ENCODE peak calls at places on chromosomes 6 and 20, in ten cellular contexts. One of them, this sample, is unnamed. For H3K4me1, the result is how much of the 10 kb centered on the place peaks cover.

GRCh38 chr6:106083618-106084017 is 2.5 kb upstream of the PRDM1 start:
- DNase-seq in SK-N-SH: no peak
- DNase-seq in IMR-90: no peak
- DNase-seq in ovary: no peak
- DNase-seq in GM23248: peak
- DNase-seq in lower lobe of right lung: no peak
- DNase-seq in heart left ventricle: no peak
- DNase-seq in colonic mucosa: no peak
- DNase-seq in heart right ventricle: no peak
- DNase-seq in cardiac muscle cell: no peak
- DNase-seq in this sample: no peak

GRCh38 chr20:52936368-52936986 is 35.7 kb upstream of the TSHZ2 start:
- DNase-seq in SK-N-SH: no peak
- DNase-seq in IMR-90: no peak
- DNase-seq in ovary: no peak
- DNase-seq in GM23248: peak
- DNase-seq in lower lobe of right lung: no peak
- DNase-seq in heart left ventricle: no peak
- DNase-seq in colonic mucosa: no peak
- DNase-seq in heart right ventricle: no peak
- DNase-seq in cardiac muscle cell: no peak
- DNase-seq in this sample: no peak

GRCh38 chr6:154539593-154540269 is 29.2 kb upstream of the CNKSR3 start:
- DNase-seq in SK-N-SH: no peak
- DNase-seq in IMR-90: no peak
- DNase-seq in ovary: no peak
- DNase-seq in GM23248: no peak
- DNase-seq in lower lobe of right lung: no peak
- DNase-seq in heart left ventricle: no peak
- DNase-seq in colonic mucosa: no peak
- DNase-seq in heart right ventricle: no peak
- DNase-seq in cardiac muscle cell: no peak
- DNase-seq in this sample: no peak

GRCh38 chr6:124057448-124057847 is 253.8 kb downstream of the NKAIN2 start:
- DNase-seq in SK-N-SH: no peak
- DNase-seq in IMR-90: no peak
- DNase-seq in ovary: no peak
- DNase-seq in GM23248: no peak
- DNase-seq in lower lobe of right lung: no peak
- DNase-seq in heart left ventricle: no peak
- DNase-seq in colonic mucosa: no peak
- DNase-seq in heart right ventricle: no peak
- DNase-seq in cardiac muscle cell: no peak
- DNase-seq in this sample: no peak

GRCh38 chr6:29953001-29953436 is 10.7 kb downstream of the HLA-A start:
- DNase-seq in SK-N-SH: no peak
- DNase-seq in IMR-90: peak
- DNase-seq in ovary: no peak
- DNase-seq in GM23248: peak
- DNase-seq in lower lobe of right lung: no peak
- DNase-seq in heart left ventricle: peak
- DNase-seq in colonic mucosa: no peak
- DNase-seq in heart right ventricle: peak
- DNase-seq in cardiac muscle cell: peak
- DNase-seq in this sample: no peak

GRCh38 chr20:41255655-41256054 is 61.9 kb downstream of the ZHX3 start:
- DNase-seq in SK-N-SH: no peak
- DNase-seq in IMR-90: no peak
- DNase-seq in ovary: no peak
- DNase-seq in GM23248: no peak
- DNase-seq in lower lobe of right lung: no peak
- DNase-seq in heart left ventricle: no peak
- DNase-seq in colonic mucosa: no peak
- DNase-seq in heart right ventricle: no peak
- DNase-seq in cardiac muscle cell: no peak
- DNase-seq in this sample: no peak

GRCh38 chr20:2729791-2730190 is 37.2 kb downstream of the EBF4 start:
- DNase-seq in SK-N-SH: peak
- DNase-seq in IMR-90: peak
- DNase-seq in ovary: no peak
- DNase-seq in GM23248: peak
- DNase-seq in lower lobe of right lung: no peak
- DNase-seq in heart left ventricle: no peak
- DNase-seq in colonic mucosa: no peak
- DNase-seq in heart right ventricle: no peak
- DNase-seq in cardiac muscle cell: no peak
- DNase-seq in this sample: no peak

GRCh38 chr20:401682-402495 is 6.2 kb upstream of the RBCK1 start:
- DNase-seq in SK-N-SH: no peak
- DNase-seq in IMR-90: peak
- DNase-seq in ovary: no peak
- DNase-seq in GM23248: peak
- DNase-seq in lower lobe of right lung: no peak
- DNase-seq in heart left ventricle: no peak
- DNase-seq in colonic mucosa: peak
- DNase-seq in heart right ventricle: no peak
- DNase-seq in cardiac muscle cell: no peak
- DNase-seq in this sample: peak

GRCh38 chr20:1537731-1538058 is 19.8 kb downstream of the SIRPD start:
- DNase-seq in SK-N-SH: no peak
- DNase-seq in IMR-90: no peak
- DNase-seq in ovary: no peak
- DNase-seq in GM23248: no peak
- DNase-seq in lower lobe of right lung: peak
- DNase-seq in heart left ventricle: peak
- DNase-seq in colonic mucosa: peak
- DNase-seq in heart right ventricle: peak
- DNase-seq in cardiac muscle cell: no peak
- DNase-seq in this sample: no peak

GRCh38 chr6:157652601-157653363 is 170.3 kb upstream of the SNX9 start:
- DNase-seq in SK-N-SH: no peak
- DNase-seq in IMR-90: no peak
- DNase-seq in ovary: no peak
- DNase-seq in GM23248: no peak
- DNase-seq in lower lobe of right lung: no peak
- DNase-seq in heart left ventricle: no peak
- DNase-seq in colonic mucosa: no peak
- DNase-seq in heart right ventricle: no peak
- DNase-seq in cardiac muscle cell: no peak
- DNase-seq in this sample: no peak

GRCh38 chr6:152112503-152113261 is 305.2 kb downstream of the ESR1 start:
- DNase-seq in SK-N-SH: no peak
- DNase-seq in IMR-90: no peak
- DNase-seq in ovary: no peak
- DNase-seq in GM23248: no peak
- DNase-seq in lower lobe of right lung: peak
- DNase-seq in heart left ventricle: peak
- DNase-seq in colonic mucosa: peak
- DNase-seq in heart right ventricle: peak
- DNase-seq in cardiac muscle cell: no peak
- DNase-seq in this sample: no peak
- H3K27ac ChIP-seq in SK-N-SH: no peak
- H3K27ac ChIP-seq in IMR-90: no peak
- H3K27ac ChIP-seq in ovary: no peak
- H3K27ac ChIP-seq in GM23248: no peak
- H3K27ac ChIP-seq in lower lobe of right lung: peak
- H3K27ac ChIP-seq in heart left ventricle: peak
- H3K27ac ChIP-seq in colonic mucosa: no peak
- H3K27ac ChIP-seq in heart right ventricle: peak
- H3K27ac ChIP-seq in cardiac muscle cell: no peak
- H3K27ac ChIP-seq in this sample: no peak

GRCh38 chr6:90586675-90587638 is at the start of gene MAP3K7:
- DNase-seq in SK-N-SH: peak
- DNase-seq in IMR-90: peak
- DNase-seq in ovary: peak
- DNase-seq in GM23248: peak
- DNase-seq in lower lobe of right lung: peak
- DNase-seq in heart left ventricle: peak
- DNase-seq in colonic mucosa: peak
- DNase-seq in heart right ventricle: peak
- DNase-seq in cardiac muscle cell: peak
- DNase-seq in this sample: peak

GRCh38 chr6:90583783-90584481 is 2.9 kb downstream of the MAP3K7 start:
- DNase-seq in SK-N-SH: no peak
- DNase-seq in IMR-90: no peak
- DNase-seq in ovary: no peak
- DNase-seq in GM23248: no peak
- DNase-seq in lower lobe of right lung: no peak
- DNase-seq in heart left ventricle: no peak
- DNase-seq in colonic mucosa: no peak
- DNase-seq in heart right ventricle: no peak
- DNase-seq in cardiac muscle cell: no peak
- DNase-seq in this sample: no peak

GRCh38 chr6:90578894-90579549 is 7.8 kb downstream of the MAP3K7 start:
- DNase-seq in SK-N-SH: no peak
- DNase-seq in IMR-90: no peak
- DNase-seq in ovary: no peak
- DNase-seq in GM23248: no peak
- DNase-seq in lower lobe of right lung: no peak
- DNase-seq in heart left ventricle: no peak
- DNase-seq in colonic mucosa: no peak
- DNase-seq in heart right ventricle: no peak
- DNase-seq in cardiac muscle cell: peak
- DNase-seq in this sample: no peak

GRCh38 chr6:90583179-90583578 is 3.7 kb downstream of the MAP3K7 start:
- DNase-seq in SK-N-SH: no peak
- DNase-seq in IMR-90: peak
- DNase-seq in ovary: no peak
- DNase-seq in GM23248: peak
- DNase-seq in lower lobe of right lung: no peak
- DNase-seq in heart left ventricle: no peak
- DNase-seq in colonic mucosa: no peak
- DNase-seq in heart right ventricle: no peak
- DNase-seq in cardiac muscle cell: no peak
- DNase-seq in this sample: no peak

DNA sequence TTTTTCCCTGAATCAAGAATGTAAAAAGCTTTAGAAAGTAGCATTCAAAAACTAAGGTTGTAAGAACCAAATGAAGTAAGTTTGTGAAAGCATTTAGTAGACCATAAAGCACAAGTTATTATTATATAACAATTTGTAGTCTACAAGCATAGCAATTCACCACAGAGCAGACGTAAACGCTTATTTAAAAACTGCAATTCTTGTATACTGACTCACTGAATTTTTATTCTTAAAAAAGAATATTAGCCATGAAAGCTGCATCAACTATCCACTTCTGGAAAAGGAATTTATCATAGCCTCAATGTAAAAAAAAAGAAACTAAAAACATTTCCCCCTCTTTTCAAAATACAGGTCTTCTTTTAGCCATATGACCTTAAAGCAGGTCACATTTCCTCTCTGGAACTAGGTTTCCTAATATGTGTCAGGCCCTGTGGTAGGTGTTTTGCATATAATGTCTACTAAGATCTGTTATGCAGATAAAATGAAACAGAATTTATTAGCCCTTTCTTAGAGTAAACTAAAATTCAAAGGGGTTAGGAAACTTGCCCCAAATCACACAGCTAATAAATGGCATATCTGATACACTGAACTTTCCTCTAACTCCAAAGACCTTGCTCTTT is 2.1 kb downstream of the MAP3K7 start:
- DNase-seq in SK-N-SH: no peak
- DNase-seq in IMR-90: peak
- DNase-seq in ovary: no peak
- DNase-seq in GM23248: peak
- DNase-seq in lower lobe of right lung: no peak
- DNase-seq in heart left ventricle: no peak
- DNase-seq in colonic mucosa: no peak
- DNase-seq in heart right ventricle: no peak
- DNase-seq in cardiac muscle cell: no peak
- DNase-seq in this sample: no peak
- H3K4me1 ChIP-seq in SK-N-SH: under half
- H3K4me1 ChIP-seq in IMR-90: under half
- H3K4me1 ChIP-seq in ovary: under half
- H3K4me1 ChIP-seq in GM23248: under half
- H3K4me1 ChIP-seq in lower lobe of right lung: under half
- H3K4me1 ChIP-seq in heart left ventricle: under half
- H3K4me1 ChIP-seq in colonic mucosa: under half
- H3K4me1 ChIP-seq in heart right ventricle: half or more
- H3K4me1 ChIP-seq in cardiac muscle cell: under half
- H3K4me1 ChIP-seq in this sample: under half

GRCh38 chr6:110520188-110520956 is 44.0 kb upstream of the SLC22A16 start:
- DNase-seq in SK-N-SH: no peak
- DNase-seq in IMR-90: no peak
- DNase-seq in ovary: no peak
- DNase-seq in GM23248: no peak
- DNase-seq in lower lobe of right lung: no peak
- DNase-seq in heart left ventricle: no peak
- DNase-seq in colonic mucosa: no peak
- DNase-seq in heart right ventricle: no peak
- DNase-seq in cardiac muscle cell: no peak
- DNase-seq in this sample: no peak
- H3K27ac ChIP-seq in SK-N-SH: no peak
- H3K27ac ChIP-seq in IMR-90: no peak
- H3K27ac ChIP-seq in ovary: no peak
- H3K27ac ChIP-seq in GM23248: no peak
- H3K27ac ChIP-seq in lower lobe of right lung: no peak
- H3K27ac ChIP-seq in heart left ventricle: no peak
- H3K27ac ChIP-seq in colonic mucosa: no peak
- H3K27ac ChIP-seq in heart right ventricle: no peak
- H3K27ac ChIP-seq in cardiac muscle cell: no peak
- H3K27ac ChIP-seq in this sample: no peak

GRCh38 chr6:14286144-14286543 is 168.6 kb downstream of the CD83 start:
- DNase-seq in SK-N-SH: no peak
- DNase-seq in IMR-90: peak
- DNase-seq in ovary: no peak
- DNase-seq in GM23248: peak
- DNase-seq in lower lobe of right lung: no peak
- DNase-seq in heart left ventricle: no peak
- DNase-seq in colonic mucosa: no peak
- DNase-seq in heart right ventricle: peak
- DNase-seq in cardiac muscle cell: no peak
- DNase-seq in this sample: no peak
- H3K4me1 ChIP-seq in SK-N-SH: under half
- H3K4me1 ChIP-seq in IMR-90: under half
- H3K4me1 ChIP-seq in ovary: under half
- H3K4me1 ChIP-seq in GM23248: under half
- H3K4me1 ChIP-seq in lower lobe of right lung: under half
- H3K4me1 ChIP-seq in heart left ventricle: under half
- H3K4me1 ChIP-seq in colonic mucosa: under half
- H3K4me1 ChIP-seq in heart right ventricle: under half
- H3K4me1 ChIP-seq in cardiac muscle cell: under half
- H3K4me1 ChIP-seq in this sample: under half